ENCODE peak calls at places on chromosomes 11 and 22, in ten cellular contexts. B, W, M, I, L, O, D, J, C and Z are unnamed samples.

GRCh38 chr11:103947566-103947919 is 88.9 kb upstream of the DDI1 start:
- DNase-seq in J (peak; percentile 24), M (peak; percentile 50), C (no peak), L (no peak), I (peak; percentile 10), D (no peak), W (no peak), B (no peak), O (peak; percentile 66), Z (no peak)

GRCh38 chr11:28110108-28110838 is 2.1 kb downstream of the METTL15 start:
- DNase-seq in I (peak; percentile 72), J (peak; percentile 88), L (no peak), W (peak; percentile 40), D (peak; percentile 91), C (peak; percentile 45), B (peak; percentile 50), M (peak; percentile 84), O (peak; percentile 78), Z (peak; percentile 66)

GRCh38 chr11:14519692-14520085 is 497 bp downstream of the PSMA1 start:
- DNase-seq in B (no peak), C (no peak), D (no peak), O (no peak), I (no peak), M (peak; percentile 57), J (no peak), L (no peak), W (no peak), Z (no peak)

GRCh38 chr11:66068154-66068821 is 1.8 kb upstream of the PACS1 start:
- DNase-seq in O (peak; percentile 70), C (no peak), I (peak; percentile 64), J (peak; percentile 88), D (no peak), W (no peak), B (peak; percentile 81), L (no peak), M (peak; percentile 79), Z (peak; percentile 68)

GRCh38 chr22:49592780-49593501 is 234.7 kb downstream of the BRD1 start:
- DNase-seq in W (no peak), B (no peak), D (no peak), J (no peak), M (no peak), L (no peak), I (peak; percentile 10), O (no peak), C (no peak), Z (no peak)

GRCh38 chr11:63565728-63566127 is 2.5 kb upstream of the PLAAT2 start:
- DNase-seq in O (peak; percentile 34), M (no peak), I (no peak), W (no peak), C (no peak), D (no peak), B (no peak), L (no peak), J (no peak), Z (no peak)

GRCh38 chr11:62269654-62270278 is at the start of gene SCGB2A2:
- DNase-seq in B (no peak), C (no peak), L (no peak), D (no peak), W (no peak), I (no peak), M (peak; percentile 16), J (no peak), O (peak; percentile 45), Z (no peak)

GRCh38 chr11:3995307-3995706 is 99.3 kb upstream of the RRM1 start:
- DNase-seq in D (no peak), O (no peak), B (no peak), I (no peak), L (no peak), W (no peak), C (no peak), J (no peak), M (no peak), Z (no peak)

GRCh38 chr11:131295986-131296385 is 74.4 kb upstream of the NTM start:
- DNase-seq in M (no peak), D (no peak), J (no peak), B (no peak), W (no peak), O (no peak), C (no peak), I (no peak), L (no peak), Z (no peak)

GRCh38 chr22:31153357-31153756 is 6.6 kb upstream of the RNF185 start:
- DNase-seq in M (no peak), D (peak; percentile 51), I (no peak), B (no peak), C (no peak), W (no peak), L (no peak), J (no peak), O (no peak), Z (no peak)